ENCODE peak calls at places on chromosomes 4 and X, in ten cellular contexts. One of them, this sample, is unnamed.

GRCh38 chr4:8916914-8917305 is 45.3 kb upstream of the HMX1 start:
- DNase-seq in astrocyte of the spinal cord: no peak
- DNase-seq in MG63: no peak
- DNase-seq in PC-3: no peak
- DNase-seq in naive thymus-derived CD4-positive, alpha-beta T cell: no peak
- DNase-seq in CD8-positive, alpha-beta T cell: no peak
- DNase-seq in GM23248: no peak
- DNase-seq in dorsolateral prefrontal cortex: peak
- DNase-seq in cardiac fibroblast: no peak
- DNase-seq in SK-N-SH: no peak
- DNase-seq in this sample: no peak

GRCh38 chr4:152408514-152409327 is 127.2 kb downstream of the FBXW7 start:
- DNase-seq in astrocyte of the spinal cord: peak
- DNase-seq in MG63: no peak
- DNase-seq in PC-3: peak
- DNase-seq in naive thymus-derived CD4-positive, alpha-beta T cell: peak
- DNase-seq in CD8-positive, alpha-beta T cell: no peak
- DNase-seq in GM23248: peak
- DNase-seq in dorsolateral prefrontal cortex: no peak
- DNase-seq in cardiac fibroblast: peak
- DNase-seq in SK-N-SH: peak
- DNase-seq in this sample: no peak

GRCh38 chrX:107171369-107172102 is 34.7 kb downstream of the NUP62CL start:
- DNase-seq in astrocyte of the spinal cord: no peak
- DNase-seq in MG63: no peak
- DNase-seq in PC-3: no peak
- DNase-seq in naive thymus-derived CD4-positive, alpha-beta T cell: no peak
- DNase-seq in CD8-positive, alpha-beta T cell: no peak
- DNase-seq in GM23248: no peak
- DNase-seq in dorsolateral prefrontal cortex: no peak
- DNase-seq in cardiac fibroblast: no peak
- DNase-seq in SK-N-SH: no peak
- DNase-seq in this sample: no peak

GRCh38 chr4:73034896-73035295 is 34.6 kb downstream of the COX18 start:
- DNase-seq in astrocyte of the spinal cord: no peak
- DNase-seq in MG63: no peak
- DNase-seq in PC-3: no peak
- DNase-seq in naive thymus-derived CD4-positive, alpha-beta T cell: no peak
- DNase-seq in CD8-positive, alpha-beta T cell: no peak
- DNase-seq in GM23248: no peak
- DNase-seq in dorsolateral prefrontal cortex: no peak
- DNase-seq in cardiac fibroblast: no peak
- DNase-seq in SK-N-SH: no peak
- DNase-seq in this sample: no peak

GRCh38 chr4:76562161-76562560 is 127.1 kb downstream of the SHROOM3 start:
- DNase-seq in astrocyte of the spinal cord: peak
- DNase-seq in MG63: peak
- DNase-seq in PC-3: peak
- DNase-seq in naive thymus-derived CD4-positive, alpha-beta T cell: no peak
- DNase-seq in CD8-positive, alpha-beta T cell: no peak
- DNase-seq in GM23248: peak
- DNase-seq in dorsolateral prefrontal cortex: no peak
- DNase-seq in cardiac fibroblast: peak
- DNase-seq in SK-N-SH: no peak
- DNase-seq in this sample: peak

GRCh38 chr4:165379662-165380061 is 854 bp downstream of the CPE start:
- DNase-seq in astrocyte of the spinal cord: no peak
- DNase-seq in MG63: no peak
- DNase-seq in PC-3: no peak
- DNase-seq in naive thymus-derived CD4-positive, alpha-beta T cell: no peak
- DNase-seq in CD8-positive, alpha-beta T cell: no peak
- DNase-seq in GM23248: peak
- DNase-seq in dorsolateral prefrontal cortex: peak
- DNase-seq in cardiac fibroblast: peak
- DNase-seq in SK-N-SH: peak
- DNase-seq in this sample: no peak

GRCh38 chrX:43703211-43703791 is 47.2 kb downstream of the MAOA start:
- DNase-seq in astrocyte of the spinal cord: peak
- DNase-seq in MG63: peak
- DNase-seq in PC-3: peak
- DNase-seq in naive thymus-derived CD4-positive, alpha-beta T cell: no peak
- DNase-seq in CD8-positive, alpha-beta T cell: no peak
- DNase-seq in GM23248: peak
- DNase-seq in dorsolateral prefrontal cortex: no peak
- DNase-seq in cardiac fibroblast: peak
- DNase-seq in SK-N-SH: no peak
- DNase-seq in this sample: no peak

GRCh38 chr4:173538148-173538902 is 8.3 kb upstream of the HAND2 start:
- DNase-seq in astrocyte of the spinal cord: no peak
- DNase-seq in MG63: no peak
- DNase-seq in PC-3: no peak
- DNase-seq in naive thymus-derived CD4-positive, alpha-beta T cell: no peak
- DNase-seq in CD8-positive, alpha-beta T cell: peak
- DNase-seq in GM23248: peak
- DNase-seq in dorsolateral prefrontal cortex: no peak
- DNase-seq in cardiac fibroblast: peak
- DNase-seq in SK-N-SH: peak
- DNase-seq in this sample: no peak

GRCh38 chrX:150365953-150366911 is 3.1 kb downstream of the MAMLD1 start:
- DNase-seq in astrocyte of the spinal cord: peak
- DNase-seq in MG63: peak
- DNase-seq in PC-3: peak
- DNase-seq in naive thymus-derived CD4-positive, alpha-beta T cell: peak
- DNase-seq in CD8-positive, alpha-beta T cell: no peak
- DNase-seq in GM23248: peak
- DNase-seq in dorsolateral prefrontal cortex: no peak
- DNase-seq in cardiac fibroblast: peak
- DNase-seq in SK-N-SH: no peak
- DNase-seq in this sample: no peak

GRCh38 chr4:156957558-156957957 is 14.0 kb downstream of the PDGFC start:
- DNase-seq in astrocyte of the spinal cord: no peak
- DNase-seq in MG63: no peak
- DNase-seq in PC-3: peak
- DNase-seq in naive thymus-derived CD4-positive, alpha-beta T cell: no peak
- DNase-seq in CD8-positive, alpha-beta T cell: no peak
- DNase-seq in GM23248: no peak
- DNase-seq in dorsolateral prefrontal cortex: no peak
- DNase-seq in cardiac fibroblast: no peak
- DNase-seq in SK-N-SH: no peak
- DNase-seq in this sample: no peak

GRCh38 chr4:156961241-156962068 is 10.1 kb downstream of the PDGFC start:
- DNase-seq in astrocyte of the spinal cord: no peak
- DNase-seq in MG63: no peak
- DNase-seq in PC-3: no peak
- DNase-seq in naive thymus-derived CD4-positive, alpha-beta T cell: no peak
- DNase-seq in CD8-positive, alpha-beta T cell: no peak
- DNase-seq in GM23248: no peak
- DNase-seq in dorsolateral prefrontal cortex: no peak
- DNase-seq in cardiac fibroblast: no peak
- DNase-seq in SK-N-SH: no peak
- DNase-seq in this sample: no peak

GRCh38 chr4:156956947-156957346 is 14.7 kb downstream of the PDGFC start:
- DNase-seq in astrocyte of the spinal cord: no peak
- DNase-seq in MG63: no peak
- DNase-seq in PC-3: no peak
- DNase-seq in naive thymus-derived CD4-positive, alpha-beta T cell: no peak
- DNase-seq in CD8-positive, alpha-beta T cell: no peak
- DNase-seq in GM23248: no peak
- DNase-seq in dorsolateral prefrontal cortex: no peak
- DNase-seq in cardiac fibroblast: no peak
- DNase-seq in SK-N-SH: no peak
- DNase-seq in this sample: no peak

GRCh38 chr4:156958276-156959074 is 13.1 kb downstream of the PDGFC start:
- DNase-seq in astrocyte of the spinal cord: no peak
- DNase-seq in MG63: no peak
- DNase-seq in PC-3: peak
- DNase-seq in naive thymus-derived CD4-positive, alpha-beta T cell: no peak
- DNase-seq in CD8-positive, alpha-beta T cell: no peak
- DNase-seq in GM23248: peak
- DNase-seq in dorsolateral prefrontal cortex: no peak
- DNase-seq in cardiac fibroblast: peak
- DNase-seq in SK-N-SH: no peak
- DNase-seq in this sample: no peak

GRCh38 chr4:156959298-156959702 is 12.3 kb downstream of the PDGFC start:
- DNase-seq in astrocyte of the spinal cord: peak
- DNase-seq in MG63: no peak
- DNase-seq in PC-3: peak
- DNase-seq in naive thymus-derived CD4-positive, alpha-beta T cell: no peak
- DNase-seq in CD8-positive, alpha-beta T cell: no peak
- DNase-seq in GM23248: peak
- DNase-seq in dorsolateral prefrontal cortex: no peak
- DNase-seq in cardiac fibroblast: no peak
- DNase-seq in SK-N-SH: no peak
- DNase-seq in this sample: no peak
- H3K4me3 ChIP-seq in astrocyte of the spinal cord: no peak
- H3K4me3 ChIP-seq in MG63: no peak
- H3K4me3 ChIP-seq in PC-3: peak
- H3K4me3 ChIP-seq in naive thymus-derived CD4-positive, alpha-beta T cell: no peak
- H3K4me3 ChIP-seq in CD8-positive, alpha-beta T cell: no peak
- H3K4me3 ChIP-seq in GM23248: no peak
- H3K4me3 ChIP-seq in dorsolateral prefrontal cortex: no peak
- H3K4me3 ChIP-seq in cardiac fibroblast: no peak
- H3K4me3 ChIP-seq in SK-N-SH: no peak
- H3K4me3 ChIP-seq in this sample: peak

DNA sequence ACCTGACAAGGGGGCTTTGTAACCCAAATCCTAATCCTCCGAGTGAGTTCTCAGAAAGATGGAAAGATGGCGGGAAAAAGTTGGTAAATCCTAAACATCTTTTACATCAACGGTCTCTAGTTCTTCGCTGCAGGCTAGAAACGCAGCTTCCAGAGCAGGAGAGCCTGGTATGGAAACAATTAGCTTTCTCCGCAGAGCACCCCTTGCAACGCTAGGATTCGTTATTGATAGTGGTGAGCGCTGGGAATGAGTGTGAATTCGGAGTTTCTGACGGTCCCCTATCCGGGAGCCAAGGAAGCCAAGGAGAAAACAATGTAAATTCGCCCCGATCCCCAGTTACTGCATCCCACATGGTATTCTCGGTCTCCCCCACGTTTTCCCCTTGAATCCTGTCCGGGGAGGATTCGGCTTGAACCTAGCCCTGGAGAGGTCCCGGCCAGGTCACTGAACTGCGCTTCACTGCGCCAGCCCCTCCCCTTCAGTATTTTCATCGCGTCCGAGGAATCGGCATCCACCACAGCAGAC is 4.7 kb upstream of the NEUROG2 start:
- DNase-seq in astrocyte of the spinal cord: no peak
- DNase-seq in MG63: no peak
- DNase-seq in PC-3: no peak
- DNase-seq in naive thymus-derived CD4-positive, alpha-beta T cell: no peak
- DNase-seq in CD8-positive, alpha-beta T cell: no peak
- DNase-seq in GM23248: no peak
- DNase-seq in dorsolateral prefrontal cortex: no peak
- DNase-seq in cardiac fibroblast: no peak
- DNase-seq in SK-N-SH: peak
- DNase-seq in this sample: no peak
- H3K4me3 ChIP-seq in astrocyte of the spinal cord: no peak
- H3K4me3 ChIP-seq in MG63: no peak
- H3K4me3 ChIP-seq in PC-3: no peak
- H3K4me3 ChIP-seq in naive thymus-derived CD4-positive, alpha-beta T cell: no peak
- H3K4me3 ChIP-seq in CD8-positive, alpha-beta T cell: no peak
- H3K4me3 ChIP-seq in GM23248: no peak
- H3K4me3 ChIP-seq in dorsolateral prefrontal cortex: no peak
- H3K4me3 ChIP-seq in cardiac fibroblast: no peak
- H3K4me3 ChIP-seq in SK-N-SH: peak
- H3K4me3 ChIP-seq in this sample: no peak

GRCh38 chrX:70973221-70973620 is 42.3 kb upstream of the SLC7A3 start:
- DNase-seq in astrocyte of the spinal cord: no peak
- DNase-seq in MG63: no peak
- DNase-seq in PC-3: no peak
- DNase-seq in naive thymus-derived CD4-positive, alpha-beta T cell: no peak
- DNase-seq in CD8-positive, alpha-beta T cell: no peak
- DNase-seq in GM23248: no peak
- DNase-seq in dorsolateral prefrontal cortex: no peak
- DNase-seq in cardiac fibroblast: no peak
- DNase-seq in SK-N-SH: no peak
- DNase-seq in this sample: no peak
- H3K4me3 ChIP-seq in astrocyte of the spinal cord: no peak
- H3K4me3 ChIP-seq in MG63: no peak
- H3K4me3 ChIP-seq in PC-3: no peak
- H3K4me3 ChIP-seq in naive thymus-derived CD4-positive, alpha-beta T cell: no peak
- H3K4me3 ChIP-seq in CD8-positive, alpha-beta T cell: no peak
- H3K4me3 ChIP-seq in GM23248: no peak
- H3K4me3 ChIP-seq in dorsolateral prefrontal cortex: no peak
- H3K4me3 ChIP-seq in cardiac fibroblast: no peak
- H3K4me3 ChIP-seq in SK-N-SH: no peak
- H3K4me3 ChIP-seq in this sample: no peak

GRCh38 chrX:68834371-68835103 is 5.7 kb downstream of the EFNB1 start:
- DNase-seq in astrocyte of the spinal cord: no peak
- DNase-seq in MG63: no peak
- DNase-seq in PC-3: no peak
- DNase-seq in naive thymus-derived CD4-positive, alpha-beta T cell: no peak
- DNase-seq in CD8-positive, alpha-beta T cell: no peak
- DNase-seq in GM23248: no peak
- DNase-seq in dorsolateral prefrontal cortex: no peak
- DNase-seq in cardiac fibroblast: no peak
- DNase-seq in SK-N-SH: no peak
- DNase-seq in this sample: no peak

GRCh38 chrX:68835104-68835442 is 6.3 kb downstream of the EFNB1 start:
- DNase-seq in astrocyte of the spinal cord: no peak
- DNase-seq in MG63: no peak
- DNase-seq in PC-3: no peak
- DNase-seq in naive thymus-derived CD4-positive, alpha-beta T cell: no peak
- DNase-seq in CD8-positive, alpha-beta T cell: no peak
- DNase-seq in GM23248: no peak
- DNase-seq in dorsolateral prefrontal cortex: no peak
- DNase-seq in cardiac fibroblast: no peak
- DNase-seq in SK-N-SH: no peak
- DNase-seq in this sample: no peak

GRCh38 chrX:68837119-68837518 is 8.3 kb downstream of the EFNB1 start:
- DNase-seq in astrocyte of the spinal cord: no peak
- DNase-seq in MG63: no peak
- DNase-seq in PC-3: no peak
- DNase-seq in naive thymus-derived CD4-positive, alpha-beta T cell: no peak
- DNase-seq in CD8-positive, alpha-beta T cell: no peak
- DNase-seq in GM23248: no peak
- DNase-seq in dorsolateral prefrontal cortex: no peak
- DNase-seq in cardiac fibroblast: no peak
- DNase-seq in SK-N-SH: no peak
- DNase-seq in this sample: no peak

GRCh38 chrX:68833855-68834331 is 5.1 kb downstream of the EFNB1 start:
- DNase-seq in astrocyte of the spinal cord: no peak
- DNase-seq in MG63: no peak
- DNase-seq in PC-3: peak
- DNase-seq in naive thymus-derived CD4-positive, alpha-beta T cell: no peak
- DNase-seq in CD8-positive, alpha-beta T cell: no peak
- DNase-seq in GM23248: no peak
- DNase-seq in dorsolateral prefrontal cortex: no peak
- DNase-seq in cardiac fibroblast: no peak
- DNase-seq in SK-N-SH: no peak
- DNase-seq in this sample: no peak

DNA sequence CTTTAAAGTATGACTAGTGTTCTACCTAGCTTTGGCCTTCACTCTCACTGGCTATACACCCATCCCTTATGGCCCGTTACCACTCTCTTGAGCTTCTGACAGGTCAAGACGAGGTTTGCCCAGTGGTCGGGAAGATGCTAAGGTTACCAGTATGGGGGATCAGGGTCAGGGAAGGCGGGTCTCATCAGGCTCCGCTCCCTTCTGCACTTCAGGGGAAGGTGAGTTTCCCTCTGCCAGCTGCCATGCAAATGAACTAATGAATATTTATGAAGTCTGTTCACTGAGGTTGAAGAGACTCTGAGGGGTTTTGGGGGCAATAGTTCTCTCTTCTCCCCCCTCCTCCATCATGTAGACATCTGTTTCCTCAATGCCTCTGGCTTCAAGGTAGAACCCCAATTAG is 6.6 kb downstream of the EFNB1 start:
- DNase-seq in astrocyte of the spinal cord: no peak
- DNase-seq in MG63: no peak
- DNase-seq in PC-3: no peak
- DNase-seq in naive thymus-derived CD4-positive, alpha-beta T cell: no peak
- DNase-seq in CD8-positive, alpha-beta T cell: no peak
- DNase-seq in GM23248: no peak
- DNase-seq in dorsolateral prefrontal cortex: no peak
- DNase-seq in cardiac fibroblast: no peak
- DNase-seq in SK-N-SH: no peak
- DNase-seq in this sample: no peak
- H3K4me3 ChIP-seq in astrocyte of the spinal cord: no peak
- H3K4me3 ChIP-seq in MG63: no peak
- H3K4me3 ChIP-seq in PC-3: no peak
- H3K4me3 ChIP-seq in naive thymus-derived CD4-positive, alpha-beta T cell: no peak
- H3K4me3 ChIP-seq in CD8-positive, alpha-beta T cell: no peak
- H3K4me3 ChIP-seq in GM23248: no peak
- H3K4me3 ChIP-seq in dorsolateral prefrontal cortex: no peak
- H3K4me3 ChIP-seq in cardiac fibroblast: no peak
- H3K4me3 ChIP-seq in SK-N-SH: no peak
- H3K4me3 ChIP-seq in this sample: no peak

This sample was measured in skeletal muscle cell.